ENCODE peak calls at places on chromosomes 1 and 21, in ten cellular contexts. E is uterus, Z is Panc1, G is transverse colon, J is sigmoid colon, L is AG04450, M is thoracic aorta, S is hepatocyte, A is keratinocyte, T is fibroblast of lung. Q is an unnamed sample.

GRCh38 chr1:207282049-207282448 is 39.4 kb upstream of the CD55 start:
- DNase-seq in E (no peak), Z (no peak), G (no peak), J (no peak), L (no peak), M (no peak), S (no peak), A (no peak), T (peak; percentile 59), Q (no peak)

GRCh38 chr21:33069994-33070811 is at the start of gene OLIG1:
- DNase-seq in E (no peak), Z (no peak), G (no peak), J (no peak), L (no peak), M (no peak), S (peak; percentile 18), A (no peak), T (peak; percentile 44), Q (peak; percentile 83)

GRCh38 chr1:208153386-208153785 is 90.8 kb downstream of the PLXNA2 start:
- DNase-seq in E (no peak), Z (no peak), G (no peak), J (peak; percentile 2), L (no peak), M (no peak), S (no peak), A (no peak), T (no peak), Q (no peak)

GRCh38 chr1:160359559-160360226 is 7.2 kb upstream of the NHLH1 start:
- DNase-seq in E (no peak), Z (no peak), G (no peak), J (no peak), L (no peak), M (no peak), S (no peak), A (no peak), T (peak; percentile 33), Q (no peak)

GRCh38 chr21:15543473-15543872 is 186.3 kb upstream of the USP25 start:
- DNase-seq in E (no peak), Z (no peak), G (no peak), J (no peak), L (no peak), M (no peak), S (no peak), A (no peak), T (no peak), Q (no peak)

GRCh38 chr1:36238433-36238832 is 14.2 kb downstream of the THRAP3 start:
- DNase-seq in E (no peak), Z (no peak), G (no peak), J (no peak), L (no peak), M (no peak), S (no peak), A (no peak), T (peak; percentile 65), Q (no peak)

GRCh38 chr1:167360120-167360519 is 139.4 kb downstream of the POU2F1 start:
- DNase-seq in E (no peak), Z (no peak), G (no peak), J (no peak), L (no peak), M (no peak), S (no peak), A (no peak), T (peak; percentile 29), Q (no peak)

GRCh38 chr1:43493661-43494450 is 36.8 kb upstream of the PTPRF start:
- DNase-seq in E (no peak), Z (no peak), G (no peak), J (no peak), L (no peak), M (no peak), S (no peak), A (no peak), T (no peak), Q (no peak)

GRCh38 chr1:210418863-210419641 is 90.3 kb downstream of the HHAT start:
- DNase-seq in E (no peak), Z (no peak), G (peak; percentile 43), J (no peak), L (no peak), M (no peak), S (peak; percentile 46), A (no peak), T (no peak), Q (no peak)

GRCh38 chr1:47805020-47805419 is 192.2 kb downstream of the TRABD2B start:
- DNase-seq in E (no peak), Z (no peak), G (no peak), J (no peak), L (no peak), M (no peak), S (no peak), A (no peak), T (no peak), Q (no peak)

GRCh38 chr1:58597991-58598390 is 20.9 kb upstream of the TACSTD2 start:
- DNase-seq in E (no peak), Z (no peak), G (no peak), J (no peak), L (no peak), M (no peak), S (no peak), A (no peak), T (peak; percentile 61), Q (no peak)

GRCh38 chr1:18183477-18183974 is 75.9 kb downstream of the IGSF21 start:
- DNase-seq in E (no peak), Z (no peak), G (no peak), J (no peak), L (no peak), M (no peak), S (no peak), A (no peak), T (no peak), Q (no peak)

GRCh38 chr1:11388617-11389016 is 90.3 kb upstream of the DISP3 start:
- DNase-seq in E (no peak), Z (no peak), G (no peak), J (no peak), L (no peak), M (no peak), S (no peak), A (no peak), T (no peak), Q (no peak)

GRCh38 chr1:192476802-192477298 is 98.7 kb upstream of the RGS1 start:
- DNase-seq in E (no peak), Z (no peak), G (no peak), J (peak; percentile 78), L (no peak), M (peak; percentile 28), S (no peak), A (no peak), T (peak; percentile 88), Q (no peak)

GRCh38 chr1:34655206-34655909 is 99.5 kb upstream of the GJB5 start:
- DNase-seq in E (no peak), Z (no peak), G (no peak), J (no peak), L (no peak), M (no peak), S (no peak), A (no peak), T (no peak), Q (no peak)

GRCh38 chr1:96060621-96061020 is 661.0 kb upstream of the PTBP2 start:
- DNase-seq in E (no peak), Z (no peak), G (no peak), J (no peak), L (no peak), M (no peak), S (no peak), A (no peak), T (no peak), Q (no peak)

GRCh38 chr21:38863843-38864363 is 58.2 kb downstream of the ETS2 start:
- DNase-seq in E (no peak), Z (no peak), G (no peak), J (no peak), L (no peak), M (no peak), S (no peak), A (no peak), T (no peak), Q (no peak)

GRCh38 chr1:40663324-40664166 is 1.9 kb downstream of the RIMS3 start:
- DNase-seq in E (no peak), Z (no peak), G (no peak), J (no peak), L (no peak), M (no peak), S (no peak), A (no peak), T (no peak), Q (no peak)

DNA sequence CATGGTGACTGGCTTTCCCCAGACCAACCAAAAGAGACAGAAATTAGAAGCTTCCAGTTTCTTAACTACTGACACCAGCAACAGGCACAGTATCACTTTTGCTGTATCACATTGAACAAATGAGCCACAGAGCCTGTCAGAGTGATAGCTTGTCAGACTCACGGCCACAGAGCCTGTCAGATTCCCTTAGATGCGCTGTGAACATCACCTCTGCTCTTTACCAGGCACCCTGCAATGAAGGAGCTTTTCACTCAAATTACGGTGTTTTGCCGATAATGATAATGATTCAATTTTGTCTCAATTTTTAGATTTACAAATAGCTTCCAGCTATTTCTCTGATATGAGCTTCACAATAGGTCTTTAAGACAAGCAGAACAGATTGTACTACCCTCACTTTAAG is 107.9 kb upstream of the GNG12 start:
- DNase-seq in E (no peak), Z (no peak), G (no peak), J (no peak), L (no peak), M (no peak), S (no peak), A (no peak), T (no peak), Q (no peak)
- H3K4me3 ChIP-seq in E (no peak overlapping the region), Z (no peak overlapping the region), G (no peak overlapping the region), J (no peak overlapping the region), L (no peak overlapping the region), M (no peak overlapping the region), S (no peak overlapping the region), A (no peak overlapping the region), T (no peak overlapping the region), Q (no peak overlapping the region)

GRCh38 chr1:54406339-54407181 is at the start of gene SSBP3:
- DNase-seq in E (peak; percentile 94), Z (no peak), G (peak; percentile 95), J (peak; percentile 95), L (peak; percentile 61), M (peak; percentile 53), S (peak; percentile 97), A (no peak), T (peak; percentile 92), Q (peak; percentile 92)
- TF ChIP-seq CTCF in E (peak; percentile 46), Z (no peak), G (no peak), J (no peak), L (no peak), M (no peak), S (no peak), A (no peak), T (no peak), Q (peak; percentile 29)

DNA sequence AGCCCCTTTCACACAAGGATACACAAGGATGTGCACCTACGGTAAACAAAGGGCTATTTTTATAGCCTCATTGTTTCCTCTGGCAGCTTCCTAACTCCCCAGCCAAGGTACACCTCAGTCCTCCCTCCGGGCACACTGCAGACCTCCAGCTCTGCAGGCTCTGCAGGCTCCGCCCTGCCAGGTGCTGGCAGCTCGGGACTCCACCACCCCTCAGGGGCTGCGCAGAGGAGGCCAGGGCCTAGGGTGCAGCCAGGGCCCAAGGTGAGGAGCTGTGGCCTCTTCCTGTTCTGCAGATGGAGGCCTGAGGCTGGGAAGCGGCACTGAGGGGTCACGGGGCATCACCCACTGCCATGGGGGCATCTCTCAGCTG is 19.8 kb upstream of the CLSTN1 start:
- DNase-seq in E (no peak), Z (no peak), G (peak; percentile 51), J (peak; percentile 58), L (no peak), M (no peak), S (peak; percentile 4), A (no peak), T (no peak), Q (no peak)
- H3K27ac ChIP-seq in E (peak overlapping the region; percentile 14), Z (no peak overlapping the region), G (peak overlapping the region; percentile 76), J (peak overlapping the region; percentile 59), L (no peak overlapping the region), M (no peak overlapping the region), S (no peak overlapping the region), A (peak overlapping the region; percentile 31), T (no peak overlapping the region), Q (peak overlapping the region; percentile 95)

GRCh38 chr1:216458807-216459206 is 35.6 kb upstream of the USH2A start:
- DNase-seq in E (no peak), Z (no peak), G (no peak), J (no peak), L (no peak), M (no peak), S (no peak), A (no peak), T (peak; percentile 36), Q (no peak)
- H3K4me3 ChIP-seq in E (no peak overlapping the region), Z (no peak overlapping the region), G (no peak overlapping the region), J (no peak overlapping the region), L (no peak overlapping the region), M (no peak overlapping the region), S (no peak overlapping the region), A (no peak overlapping the region), T (no peak overlapping the region), Q (no peak overlapping the region)

Q was measured in dorsolateral prefrontal cortex.